ENCODE peak calls at places on chromosome 19, in seven cellular contexts. O is ovary, E is mucosa of descending colon, A is fibroblast of lung, L is small intestine, C is hepatocyte, X is breast epithelium. Q is an unnamed sample.

GRCh38 chr19:30403583-30403982 is 31.4 kb downstream of the ZNF536 start:
- DNase-seq in O (no peak), E (no peak), A (no peak), L (no peak), C (no peak), X (no peak), Q (no peak)

GRCh38 chr19:7673995-7674667 is 2.8 kb upstream of the MCEMP1 start:
- DNase-seq in O (no peak), E (peak; percentile 80), A (peak; percentile 38), L (peak; percentile 65), C (peak; percentile 68), X (no peak), Q (peak; percentile 68)

GRCh38 chr19:4014541-4015491 is 7.3 kb downstream of the PIAS4 start:
- DNase-seq in O (no peak), E (no peak), A (no peak), L (no peak), C (peak; percentile 16), X (peak; percentile 67), Q (no peak)

GRCh38 chr19:43662487-43662886 is 7.5 kb downstream of the PLAUR start:
- DNase-seq in O (no peak), E (no peak), A (no peak), L (no peak), C (no peak), X (no peak), Q (no peak)

GRCh38 chr19:45927565-45928261 is 13.1 kb upstream of the NANOS2 start:
- DNase-seq in O (peak; percentile 86), E (peak; percentile 88), A (peak; percentile 84), L (peak; percentile 92), C (peak; percentile 95), X (peak; percentile 86), Q (peak; percentile 91)

GRCh38 chr19:29665826-29666633 is 769 bp downstream of the PLEKHF1 start:
- DNase-seq in O (peak; percentile 66), E (no peak), A (peak; percentile 66), L (peak; percentile 30), C (peak; percentile 39), X (no peak), Q (peak; percentile 79)

GRCh38 chr19:2049741-2050348 is 1.2 kb downstream of the MKNK2 start:
- DNase-seq in O (peak; percentile 83), E (peak; percentile 89), A (peak; percentile 74), L (peak; percentile 84), C (peak; percentile 90), X (peak; percentile 90), Q (peak; percentile 96)

GRCh38 chr19:8550070-8550469 is 27.2 kb downstream of the MYO1F start:
- DNase-seq in O (no peak), E (no peak), A (no peak), L (no peak), C (no peak), X (no peak), Q (no peak)

GRCh38 chr19:34171539-34171876 is 796 bp upstream of the LSM14A start:
- DNase-seq in O (no peak), E (no peak), A (peak; percentile 83), L (no peak), C (no peak), X (no peak), Q (no peak)

GRCh38 chr19:342801-343421 is 1.7 kb downstream of the MIER2 start:
- DNase-seq in O (no peak), E (no peak), A (peak; percentile 96), L (no peak), C (no peak), X (no peak), Q (peak; percentile 79)

GRCh38 chr19:41785653-41786052 is 10.7 kb upstream of the CEACAM3 start:
- DNase-seq in O (no peak), E (peak; percentile 59), A (peak; percentile 64), L (peak; percentile 89), C (peak; percentile 84), X (peak; percentile 33), Q (peak; percentile 30)

GRCh38 chr19:34667349-34668076 is 9.4 kb downstream of the SCGB2B2 start:
- DNase-seq in O (peak; percentile 39), E (no peak), A (peak; percentile 18), L (peak; percentile 51), C (no peak), X (no peak), Q (no peak)

GRCh38 chr19:7120499-7120898 is 51.0 kb downstream of the ZNF557 start:
- DNase-seq in O (no peak), E (no peak), A (no peak), L (no peak), C (no peak), X (no peak), Q (peak; percentile 38)

GRCh38 chr19:29576761-29577661 is 29.1 kb upstream of the POP4 start:
- DNase-seq in O (no peak), E (no peak), A (peak; percentile 32), L (no peak), C (no peak), X (no peak), Q (no peak)

DNA sequence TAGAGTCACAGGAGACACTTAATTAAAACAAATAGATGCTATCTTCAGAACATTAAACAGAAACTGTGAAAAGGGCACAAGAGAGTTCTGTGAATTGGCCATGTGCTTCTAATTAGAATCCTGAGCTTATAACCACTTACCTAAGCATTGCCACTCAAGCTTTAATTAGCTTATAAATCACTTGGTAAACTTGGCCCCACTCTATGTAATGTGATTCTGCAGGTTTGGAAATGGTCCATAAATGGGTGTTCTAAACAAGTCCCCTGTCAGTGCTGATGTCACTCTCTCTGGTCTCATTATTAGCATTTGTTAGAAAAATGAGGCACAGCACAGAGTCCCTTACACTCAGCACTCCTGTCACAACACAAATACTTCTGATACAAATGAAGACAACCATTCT is 18.0 kb downstream of the ZNF91 start:
- DNase-seq in O (no peak), E (no peak), A (no peak), L (no peak), C (no peak), X (no peak), Q (no peak)
- H3K9me3 ChIP-seq in O (peaks cover 14% of the 10 kb centered on the region), E (peaks cover 71% of the 10 kb centered on the region), A (no peaks in the 10 kb centered on the region), L (peaks cover 3% of the 10 kb centered on the region), C (peaks cover 74% of the 10 kb centered on the region), X (peaks cover 66% of the 10 kb centered on the region), Q (peaks cover 30% of the 10 kb centered on the region)

GRCh38 chr19:11361771-11362731 is 6.8 kb downstream of the PLPPR2 start:
- DNase-seq in O (no peak), E (peak; percentile 60), A (no peak), L (peak; percentile 15), C (no peak), X (no peak), Q (no peak)
- H3K4me3 ChIP-seq in O (no peak overlapping the region), E (no peak overlapping the region), A (no peak overlapping the region), L (no peak overlapping the region), C (no peak overlapping the region), X (no peak overlapping the region), Q (no peak overlapping the region)

GRCh38 chr19:56808717-56809392 is 31.7 kb downstream of the PEG3 start:
- DNase-seq in O (no peak), E (no peak), A (no peak), L (no peak), C (no peak), X (no peak), Q (no peak)

GRCh38 chr19:56811480-56811879 is 29.0 kb downstream of the PEG3 start:
- DNase-seq in O (no peak), E (no peak), A (no peak), L (no peak), C (no peak), X (no peak), Q (no peak)

GRCh38 chr19:56810260-56810659 is 30.3 kb downstream of the PEG3 start:
- DNase-seq in O (no peak), E (no peak), A (no peak), L (no peak), C (no peak), X (no peak), Q (no peak)

GRCh38 chr19:56813531-56813930 is 27.0 kb downstream of the PEG3 start:
- DNase-seq in O (no peak), E (no peak), A (no peak), L (no peak), C (no peak), X (no peak), Q (no peak)

DNA sequence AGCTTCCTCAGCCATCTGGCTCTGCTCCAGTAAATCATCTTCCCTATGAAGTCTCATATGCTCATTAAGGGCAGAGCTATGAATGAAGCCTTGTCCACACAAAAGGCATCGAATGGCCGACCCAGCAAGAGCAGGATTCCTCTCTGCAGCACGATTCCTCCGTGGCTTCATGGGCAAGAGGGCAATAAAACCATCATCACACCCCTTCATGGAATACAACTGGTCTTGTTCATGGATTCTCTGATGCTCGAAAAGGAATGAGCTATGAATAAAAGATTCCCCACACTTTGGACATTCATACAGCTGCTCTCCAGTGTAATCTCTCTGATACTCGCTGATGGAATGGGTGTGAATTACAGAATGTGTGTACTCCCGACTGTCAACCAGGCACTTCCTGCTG is 25.9 kb downstream of the PEG3 start:
- DNase-seq in O (no peak), E (no peak), A (no peak), L (no peak), C (no peak), X (no peak), Q (no peak)
- H3K9me3 ChIP-seq in O (no peaks in the 10 kb centered on the region), E (peaks cover 48% of the 10 kb centered on the region), A (no peaks in the 10 kb centered on the region), L (no peaks in the 10 kb centered on the region), C (no peaks in the 10 kb centered on the region), X (no peaks in the 10 kb centered on the region), Q (no peaks in the 10 kb centered on the region)

GRCh38 chr19:13294812-13295567 is 144.8 kb downstream of the IER2 start:
- DNase-seq in O (no peak), E (no peak), A (no peak), L (no peak), C (no peak), X (no peak), Q (no peak)
- H3K4me3 ChIP-seq in O (no peak overlapping the region), E (no peak overlapping the region), A (no peak overlapping the region), L (no peak overlapping the region), C (no peak overlapping the region), X (no peak overlapping the region), Q (no peak overlapping the region)

DNA sequence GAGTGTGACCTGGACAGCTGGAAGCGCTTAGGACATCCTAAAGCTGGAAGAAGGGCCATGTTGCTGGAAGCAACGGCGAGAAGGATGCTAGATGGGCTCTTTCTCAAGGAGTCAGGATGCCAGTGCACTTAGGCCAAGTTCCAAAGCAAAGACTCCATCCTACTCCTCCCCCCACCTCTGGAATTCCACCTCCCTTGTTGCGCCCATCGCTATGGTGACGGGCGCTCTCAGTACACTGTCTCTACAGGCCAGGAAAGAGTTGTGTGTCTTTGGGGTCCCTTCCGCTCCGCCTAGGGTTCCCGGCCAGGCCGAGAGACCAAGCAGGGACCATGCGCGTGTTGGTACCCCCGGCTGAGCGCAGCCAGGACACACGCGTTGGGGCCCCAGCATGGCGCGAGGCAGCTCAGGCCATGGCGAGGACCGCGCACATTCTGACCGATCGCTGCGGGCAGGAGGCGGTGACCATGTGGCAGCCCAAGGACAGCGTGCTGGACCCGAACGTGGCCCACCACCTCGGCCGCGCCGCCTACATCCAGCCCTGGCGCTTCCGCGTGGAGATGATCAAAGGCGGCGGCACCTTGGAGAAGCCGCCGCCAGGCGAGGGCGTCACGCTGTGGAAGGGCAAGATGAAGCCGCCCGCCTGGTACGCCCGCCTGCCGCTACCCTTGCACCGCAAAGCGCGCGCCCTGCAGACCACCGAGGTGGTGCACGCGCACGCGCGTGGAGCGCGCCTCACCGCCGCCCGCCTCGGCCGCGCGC is 31.0 kb upstream of the SLC1A6 start:
- DNase-seq in O (no peak), E (no peak), A (no peak), L (no peak), C (no peak), X (no peak), Q (no peak)
- H3K9me3 ChIP-seq in O (no peaks in the 10 kb centered on the region), E (no peaks in the 10 kb centered on the region), A (no peaks in the 10 kb centered on the region), L (no peaks in the 10 kb centered on the region), C (no peaks in the 10 kb centered on the region), X (no peaks in the 10 kb centered on the region), Q (no peaks in the 10 kb centered on the region)

Q was measured in tibial artery.